ENCODE peak calls at places on chromosomes 13 and 19, in six cellular contexts. One of them, this sample, is unnamed.

GRCh38 chr13:84896128-84896527 is 903.1 kb downstream of the SLITRK6 start:
- DNase-seq in H9: no peak
- DNase-seq in neural crest cell: peak
- DNase-seq in progenitor cell of endocrine pancreas: peak
- DNase-seq in endodermal cell: peak
- DNase-seq in CD4-positive, alpha-beta T cell: no peak
- DNase-seq in this sample: peak

GRCh38 chr13:44795176-44795575 is 194.1 kb downstream of the NUFIP1 start:
- DNase-seq in progenitor cell of endocrine pancreas: no peak
- DNase-seq in H9: no peak
- DNase-seq in neural crest cell: no peak
- DNase-seq in endodermal cell: no peak
- DNase-seq in CD4-positive, alpha-beta T cell: no peak
- DNase-seq in this sample: no peak

GRCh38 chr19:2426661-2427322 is 594 bp downstream of the TIMM13 start:
- DNase-seq in CD4-positive, alpha-beta T cell: peak
- DNase-seq in neural crest cell: peak
- DNase-seq in H9: peak
- DNase-seq in progenitor cell of endocrine pancreas: peak
- DNase-seq in endodermal cell: peak
- DNase-seq in this sample: no peak

GRCh38 chr19:2726904-2727639 is 5.9 kb upstream of the DIRAS1 start:
- DNase-seq in progenitor cell of endocrine pancreas: no peak
- DNase-seq in H9: no peak
- DNase-seq in neural crest cell: no peak
- DNase-seq in endodermal cell: no peak
- DNase-seq in CD4-positive, alpha-beta T cell: no peak
- DNase-seq in this sample: no peak

GRCh38 chr19:3982701-3983541 is 2.3 kb downstream of the EEF2 start:
- DNase-seq in H9: peak
- DNase-seq in neural crest cell: no peak
- DNase-seq in CD4-positive, alpha-beta T cell: no peak
- DNase-seq in progenitor cell of endocrine pancreas: no peak
- DNase-seq in endodermal cell: peak
- DNase-seq in this sample: no peak

GRCh38 chr19:3123956-3124355 is 11.9 kb upstream of the GNA15 start:
- DNase-seq in neural crest cell: no peak
- DNase-seq in CD4-positive, alpha-beta T cell: no peak
- DNase-seq in endodermal cell: no peak
- DNase-seq in progenitor cell of endocrine pancreas: no peak
- DNase-seq in H9: no peak
- DNase-seq in this sample: no peak

GRCh38 chr19:34926685-34927375 is at the start of gene ZNF30:
- DNase-seq in progenitor cell of endocrine pancreas: peak
- DNase-seq in endodermal cell: peak
- DNase-seq in CD4-positive, alpha-beta T cell: peak
- DNase-seq in neural crest cell: peak
- DNase-seq in H9: peak
- DNase-seq in this sample: peak

GRCh38 chr19:7925171-7925837 is 631 bp downstream of the CTXN1 start:
- DNase-seq in H9: peak
- DNase-seq in progenitor cell of endocrine pancreas: peak
- DNase-seq in CD4-positive, alpha-beta T cell: peak
- DNase-seq in neural crest cell: peak
- DNase-seq in endodermal cell: peak
- DNase-seq in this sample: no peak

GRCh38 chr19:11539495-11540365 is 1.1 kb downstream of the CNN1 start:
- DNase-seq in neural crest cell: no peak
- DNase-seq in H9: no peak
- DNase-seq in endodermal cell: peak
- DNase-seq in progenitor cell of endocrine pancreas: no peak
- DNase-seq in CD4-positive, alpha-beta T cell: no peak
- DNase-seq in this sample: no peak

GRCh38 chr13:20911037-20911436 is 8.5 kb upstream of the XPO4 start:
- DNase-seq in H9: no peak
- DNase-seq in endodermal cell: no peak
- DNase-seq in neural crest cell: no peak
- DNase-seq in CD4-positive, alpha-beta T cell: no peak
- DNase-seq in progenitor cell of endocrine pancreas: no peak
- DNase-seq in this sample: no peak

GRCh38 chr13:82993417-82993816 is 888.9 kb downstream of the SLITRK1 start:
- DNase-seq in H9: no peak
- DNase-seq in CD4-positive, alpha-beta T cell: no peak
- DNase-seq in neural crest cell: no peak
- DNase-seq in endodermal cell: no peak
- DNase-seq in progenitor cell of endocrine pancreas: no peak
- DNase-seq in this sample: no peak

GRCh38 chr19:35451278-35452096 is 3.4 kb downstream of the FFAR2 start:
- DNase-seq in neural crest cell: no peak
- DNase-seq in progenitor cell of endocrine pancreas: no peak
- DNase-seq in endodermal cell: no peak
- DNase-seq in H9: no peak
- DNase-seq in CD4-positive, alpha-beta T cell: no peak
- DNase-seq in this sample: no peak

GRCh38 chr19:34336781-34337271 is 28.2 kb upstream of the GPI start:
- DNase-seq in endodermal cell: no peak
- DNase-seq in H9: no peak
- DNase-seq in CD4-positive, alpha-beta T cell: peak
- DNase-seq in progenitor cell of endocrine pancreas: no peak
- DNase-seq in neural crest cell: peak
- DNase-seq in this sample: no peak

GRCh38 chr13:33494596-33495214 is 209.2 kb upstream of the STARD13 start:
- DNase-seq in H9: no peak
- DNase-seq in endodermal cell: no peak
- DNase-seq in CD4-positive, alpha-beta T cell: no peak
- DNase-seq in progenitor cell of endocrine pancreas: no peak
- DNase-seq in neural crest cell: no peak
- DNase-seq in this sample: no peak

GRCh38 chr19:15989889-15990288 is 41.1 kb downstream of the OR10H4 start:
- DNase-seq in endodermal cell: no peak
- DNase-seq in neural crest cell: no peak
- DNase-seq in H9: no peak
- DNase-seq in progenitor cell of endocrine pancreas: no peak
- DNase-seq in CD4-positive, alpha-beta T cell: no peak
- DNase-seq in this sample: no peak

DNA sequence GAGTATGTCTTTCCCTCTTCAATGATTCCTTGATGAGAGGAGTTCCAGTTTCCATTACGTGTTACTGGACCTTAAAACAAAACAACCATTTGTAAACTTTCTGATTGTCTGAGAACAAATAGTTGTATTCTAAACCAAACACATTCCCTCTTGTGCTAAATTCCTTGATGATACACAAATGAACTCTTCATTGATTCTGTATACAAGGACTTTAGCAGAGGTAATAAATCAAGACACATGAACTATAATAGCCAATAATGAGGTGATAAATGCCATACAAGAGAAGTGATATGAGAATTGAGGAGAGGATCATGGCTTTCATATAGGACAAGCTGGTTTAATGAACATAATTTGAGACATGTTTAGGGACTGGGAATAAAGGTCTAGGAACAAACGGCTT is 13.5 kb upstream of the GPC5 start:
- DNase-seq in neural crest cell: no peak
- DNase-seq in H9: no peak
- DNase-seq in endodermal cell: no peak
- DNase-seq in CD4-positive, alpha-beta T cell: no peak
- DNase-seq in progenitor cell of endocrine pancreas: no peak
- DNase-seq in this sample: no peak
- TF ChIP-seq CTCF in neural crest cell: no peak
- TF ChIP-seq CTCF in H9: no peak
- TF ChIP-seq CTCF in endodermal cell: no peak
- TF ChIP-seq CTCF in CD4-positive, alpha-beta T cell: no peak
- TF ChIP-seq CTCF in progenitor cell of endocrine pancreas: no peak
- TF ChIP-seq CTCF in this sample: no peak

DNA sequence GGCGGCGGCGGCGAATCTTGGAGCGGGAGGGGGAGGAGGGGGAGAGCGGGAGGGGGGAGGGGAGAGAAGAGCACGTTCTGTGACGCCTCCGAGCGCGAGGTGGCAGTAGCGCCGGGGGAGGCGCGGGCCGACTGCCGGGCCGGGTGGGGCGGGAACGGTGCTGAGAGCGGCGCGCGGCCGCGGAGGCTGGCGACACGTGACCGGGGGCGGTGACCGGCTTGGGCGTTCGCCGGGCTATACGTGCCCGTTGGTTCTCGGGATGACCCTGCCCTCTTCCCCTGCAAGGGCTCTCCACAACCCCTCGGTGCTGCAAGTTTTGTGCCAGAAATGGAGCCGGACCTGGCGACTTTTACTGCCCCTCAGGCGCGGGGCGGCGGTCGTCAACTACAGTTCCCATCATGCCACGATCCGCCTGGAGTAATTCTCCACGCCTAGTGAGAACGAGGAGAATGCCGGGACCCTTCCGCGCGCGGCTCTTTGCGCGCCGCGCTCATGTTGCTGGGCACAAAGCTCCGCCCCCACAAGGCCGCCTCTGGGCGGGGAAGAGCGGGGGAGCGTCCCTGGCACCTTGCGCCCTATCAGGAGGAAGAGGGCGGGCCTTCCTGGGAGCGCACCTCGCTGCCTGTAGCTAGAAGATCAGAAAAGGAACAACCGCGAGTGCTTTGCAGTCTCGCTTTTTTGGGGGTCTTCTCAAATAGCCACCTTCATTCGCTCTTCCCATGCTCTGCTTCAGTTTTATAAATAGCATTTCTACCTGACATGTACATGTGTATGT is at the start of gene KPNA3:
- DNase-seq in neural crest cell: peak
- DNase-seq in endodermal cell: peak
- DNase-seq in H9: peak
- DNase-seq in progenitor cell of endocrine pancreas: peak
- DNase-seq in CD4-positive, alpha-beta T cell: peak
- DNase-seq in this sample: peak
- TF ChIP-seq CTCF in neural crest cell: no peak
- TF ChIP-seq CTCF in endodermal cell: peak
- TF ChIP-seq CTCF in H9: no peak
- TF ChIP-seq CTCF in progenitor cell of endocrine pancreas: peak
- TF ChIP-seq CTCF in CD4-positive, alpha-beta T cell: no peak
- TF ChIP-seq CTCF in this sample: no peak

GRCh38 chr19:49491030-49491803 is 3.8 kb downstream of the RPL13A start:
- DNase-seq in progenitor cell of endocrine pancreas: no peak
- DNase-seq in H9: no peak
- DNase-seq in neural crest cell: no peak
- DNase-seq in CD4-positive, alpha-beta T cell: no peak
- DNase-seq in endodermal cell: no peak
- DNase-seq in this sample: no peak

GRCh38 chr19:49488046-49488862 is 846 bp downstream of the RPL13A start:
- DNase-seq in CD4-positive, alpha-beta T cell: no peak
- DNase-seq in progenitor cell of endocrine pancreas: no peak
- DNase-seq in H9: no peak
- DNase-seq in neural crest cell: no peak
- DNase-seq in endodermal cell: peak
- DNase-seq in this sample: no peak

GRCh38 chr19:49488863-49489537 is 1.6 kb downstream of the RPL13A start:
- DNase-seq in neural crest cell: no peak
- DNase-seq in endodermal cell: no peak
- DNase-seq in progenitor cell of endocrine pancreas: no peak
- DNase-seq in CD4-positive, alpha-beta T cell: no peak
- DNase-seq in H9: peak
- DNase-seq in this sample: no peak

GRCh38 chr19:49490287-49491029 is 3.0 kb downstream of the RPL13A start:
- DNase-seq in endodermal cell: no peak
- DNase-seq in neural crest cell: no peak
- DNase-seq in progenitor cell of endocrine pancreas: no peak
- DNase-seq in CD4-positive, alpha-beta T cell: no peak
- DNase-seq in H9: peak
- DNase-seq in this sample: no peak

DNA sequence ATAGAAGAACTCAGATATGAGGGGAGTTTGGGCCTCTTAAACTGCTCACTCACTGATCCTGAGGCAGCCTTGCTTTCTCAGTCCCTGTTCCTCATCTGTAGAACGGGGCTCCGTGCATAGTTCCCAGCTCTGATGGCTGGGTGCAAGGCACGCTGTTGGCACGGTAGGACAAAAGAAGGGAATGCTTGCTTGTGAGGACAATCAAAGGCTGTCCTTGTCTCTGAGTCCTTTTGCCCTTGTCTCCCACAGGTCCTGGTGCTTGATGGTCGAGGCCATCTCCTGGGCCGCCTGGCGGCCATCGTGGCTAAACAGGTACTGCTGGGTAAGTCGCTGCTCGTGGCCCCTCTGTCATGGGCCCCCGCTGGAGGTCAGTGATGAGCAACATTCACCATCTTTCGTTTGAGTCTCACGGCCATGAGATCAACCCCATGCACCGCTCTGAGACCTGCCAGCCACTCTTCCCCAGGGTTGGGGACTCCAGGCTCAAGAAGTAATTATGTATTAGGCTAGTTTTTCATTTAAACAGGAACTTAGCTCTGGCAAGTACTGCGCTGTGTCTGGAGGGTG is 2.3 kb downstream of the RPL13A start:
- DNase-seq in H9: peak
- DNase-seq in neural crest cell: no peak
- DNase-seq in progenitor cell of endocrine pancreas: no peak
- DNase-seq in CD4-positive, alpha-beta T cell: peak
- DNase-seq in endodermal cell: no peak
- DNase-seq in this sample: no peak
- TF ChIP-seq CTCF in H9: no peak
- TF ChIP-seq CTCF in neural crest cell: no peak
- TF ChIP-seq CTCF in progenitor cell of endocrine pancreas: no peak
- TF ChIP-seq CTCF in CD4-positive, alpha-beta T cell: no peak
- TF ChIP-seq CTCF in endodermal cell: peak
- TF ChIP-seq CTCF in this sample: no peak

GRCh38 chr13:23513460-23513859 is 56.8 kb upstream of the TNFRSF19 start:
- DNase-seq in progenitor cell of endocrine pancreas: no peak
- DNase-seq in CD4-positive, alpha-beta T cell: no peak
- DNase-seq in endodermal cell: no peak
- DNase-seq in H9: no peak
- DNase-seq in neural crest cell: no peak
- DNase-seq in this sample: no peak

GRCh38 chr13:23510979-23511735 is 59.1 kb upstream of the TNFRSF19 start:
- DNase-seq in H9: no peak
- DNase-seq in neural crest cell: no peak
- DNase-seq in progenitor cell of endocrine pancreas: no peak
- DNase-seq in CD4-positive, alpha-beta T cell: no peak
- DNase-seq in endodermal cell: peak
- DNase-seq in this sample: no peak

GRCh38 chr13:23515116-23515515 is 55.1 kb upstream of the TNFRSF19 start:
- DNase-seq in CD4-positive, alpha-beta T cell: no peak
- DNase-seq in endodermal cell: no peak
- DNase-seq in H9: no peak
- DNase-seq in progenitor cell of endocrine pancreas: no peak
- DNase-seq in neural crest cell: no peak
- DNase-seq in this sample: no peak

GRCh38 chr13:23514076-23514475 is 56.1 kb upstream of the TNFRSF19 start:
- DNase-seq in endodermal cell: no peak
- DNase-seq in neural crest cell: no peak
- DNase-seq in CD4-positive, alpha-beta T cell: no peak
- DNase-seq in H9: no peak
- DNase-seq in progenitor cell of endocrine pancreas: no peak
- DNase-seq in this sample: no peak

DNA sequence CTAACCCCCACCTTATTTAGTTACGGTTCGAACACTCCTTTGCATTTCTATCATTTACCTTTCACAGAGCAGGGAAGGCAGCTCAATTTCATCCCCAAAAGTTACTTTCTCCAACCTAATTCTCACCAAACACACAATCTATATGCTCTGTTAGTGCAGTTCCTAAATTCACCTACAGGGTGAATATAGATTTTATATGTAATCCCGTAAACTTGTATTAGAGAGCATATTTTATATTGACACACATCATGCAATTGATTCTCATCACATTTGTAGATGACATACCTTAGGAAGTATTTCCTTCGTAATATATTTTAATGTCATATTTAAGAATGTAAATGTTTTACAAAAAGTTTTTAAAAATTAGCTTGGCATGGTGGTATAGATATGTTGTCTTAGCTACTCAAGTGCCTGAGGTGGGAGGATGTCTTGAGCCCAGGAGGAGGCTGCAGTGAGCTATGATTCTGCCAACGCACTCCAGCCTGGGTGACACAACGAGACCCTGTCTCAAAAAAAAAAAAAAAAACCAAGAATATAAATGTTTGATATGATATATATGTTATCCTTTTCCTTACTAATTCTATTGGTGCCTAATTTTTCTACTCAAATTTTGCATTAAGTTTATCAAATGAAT is 57.3 kb upstream of the TNFRSF19 start:
- DNase-seq in neural crest cell: no peak
- DNase-seq in endodermal cell: no peak
- DNase-seq in H9: no peak
- DNase-seq in progenitor cell of endocrine pancreas: no peak
- DNase-seq in CD4-positive, alpha-beta T cell: no peak
- DNase-seq in this sample: no peak
- TF ChIP-seq CTCF in neural crest cell: peak
- TF ChIP-seq CTCF in endodermal cell: peak
- TF ChIP-seq CTCF in H9: peak
- TF ChIP-seq CTCF in progenitor cell of endocrine pancreas: peak
- TF ChIP-seq CTCF in CD4-positive, alpha-beta T cell: no peak
- TF ChIP-seq CTCF in this sample: no peak